ENCODE peak calls at places on chromosomes 7 and 10, in four cellular contexts. A is body of pancreas, V is colonic mucosa, H is IMR-90. L is an unnamed sample.

GRCh38 chr7:96303686-96304443 is 18.0 kb downstream of the SLC25A13 start:
- DNase-seq in V (no peak), A (no peak), H (peak), L (peak)

GRCh38 chr7:127884066-127884559 is 147.1 kb downstream of the LRRC4 start:
- DNase-seq in H (no peak), V (no peak), A (peak), L (no peak)

GRCh38 chr10:75544381-75544780 is 113.0 kb downstream of the LRMDA start:
- DNase-seq in H (no peak), V (no peak), A (no peak), L (peak)

GRCh38 chr10:97686301-97686961 is 610 bp downstream of the AVPI1 start:
- DNase-seq in A (no peak), H (no peak), V (peak), L (no peak)

GRCh38 chr10:118259288-118259906 is 82.7 kb downstream of the FAM204A start:
- DNase-seq in H (peak), A (peak), V (peak), L (peak)

GRCh38 chr10:69576334-69577011 is 3.3 kb upstream of the NEUROG3 start:
- DNase-seq in A (no peak), H (no peak), V (no peak), L (no peak)

GRCh38 chr10:119335671-119336353 is 128.4 kb downstream of the GRK5 start:
- DNase-seq in V (no peak), H (peak), A (no peak), L (no peak)

GRCh38 chr10:58385784-58386112 is 538 bp downstream of the TFAM start:
- DNase-seq in A (peak), H (peak), V (peak), L (peak)

GRCh38 chr10:29160110-29160669 is 128.7 kb upstream of the LYZL1 start:
- DNase-seq in H (peak), V (no peak), A (no peak), L (peak)

GRCh38 chr7:32066441-32066840 is 3.8 kb downstream of the PDE1C start:
- DNase-seq in V (no peak), A (no peak), H (no peak), L (peak)
- TF ChIP-seq CTCF in V (no peak), A (no peak), H (no peak), L (no peak)

GRCh38 chr10:79981356-79981672 is 32.4 kb upstream of the SFTPD start:
- DNase-seq in A (no peak), V (no peak), H (no peak), L (no peak)
- H3K4me3 ChIP-seq in A (peak), V (peak), H (peak), L (peak)

GRCh38 chr10:31320179-31320597 is 1.2 kb downstream of the ZEB1 start:
- DNase-seq in A (peak), H (no peak), V (no peak), L (no peak)
- TF ChIP-seq CTCF in A (no peak), H (no peak), V (no peak), L (no peak)

DNA sequence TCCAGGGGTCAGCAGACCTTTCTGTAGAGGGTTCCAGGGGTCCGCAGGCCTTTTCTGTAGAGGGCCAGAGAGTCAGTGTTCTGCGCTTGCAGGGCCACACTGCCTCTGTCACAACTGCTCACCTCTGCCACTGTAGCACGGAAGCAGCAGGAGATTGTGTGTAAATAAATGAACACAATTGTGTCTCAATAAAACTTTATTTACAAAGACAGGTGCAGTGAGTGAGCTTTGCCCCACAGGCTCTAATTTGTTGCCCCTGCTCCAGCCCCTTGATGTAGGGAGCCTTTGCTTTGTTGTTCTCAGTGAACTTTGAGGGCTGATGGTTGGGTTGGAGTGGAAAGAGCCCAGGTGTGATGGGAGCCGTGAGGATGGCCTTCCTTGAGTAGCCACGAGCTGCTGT is 67.8 kb downstream of the MGMT start:
- DNase-seq in A (no peak), H (no peak), V (no peak), L (no peak)
- H3K4me3 ChIP-seq in A (no peak), H (no peak), V (no peak), L (no peak)

DNA sequence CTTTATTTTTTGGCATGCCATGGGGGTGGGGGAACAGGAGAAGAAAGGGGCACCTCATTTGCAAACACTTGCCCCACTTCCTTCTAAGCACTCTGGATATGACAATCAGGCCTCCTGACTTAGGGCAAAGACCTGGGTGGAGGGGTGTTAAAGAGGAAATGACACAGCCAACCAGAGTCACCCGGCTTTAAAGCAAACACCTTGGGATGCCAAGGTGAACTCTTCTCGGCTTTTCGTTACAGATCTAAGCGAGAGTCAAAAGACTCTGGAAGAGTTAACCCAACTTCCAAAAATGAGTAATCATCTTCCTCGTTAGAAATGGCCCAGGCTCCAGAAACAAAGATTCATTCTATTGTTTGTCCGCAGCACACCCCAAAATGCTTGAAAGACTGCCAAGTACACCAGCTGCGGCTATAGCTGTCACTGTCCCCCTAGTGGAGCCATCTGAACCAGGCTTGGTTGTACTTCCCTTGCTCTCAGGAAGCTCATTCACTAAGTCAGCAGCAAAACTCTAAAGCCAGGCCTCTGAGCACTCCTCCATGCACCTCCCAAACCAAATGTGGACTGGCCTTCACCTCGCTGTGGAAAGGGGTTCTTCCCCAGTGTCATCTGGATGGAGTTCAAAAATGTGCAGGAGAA is 24.8 kb downstream of the FAM53B start:
- DNase-seq in A (no peak), V (peak), H (peak), L (peak)
- TF ChIP-seq CTCF in A (no peak), V (peak), H (peak), L (peak)

GRCh38 chr7:50792342-50793114 is 9.8 kb upstream of the GRB10 start:
- DNase-seq in V (no peak), A (peak), H (peak), L (peak)

GRCh38 chr7:50793947-50794570 is 11.4 kb upstream of the GRB10 start:
- DNase-seq in A (no peak), H (no peak), V (no peak), L (no peak)

GRCh38 chr7:50791921-50792341 is 9.2 kb upstream of the GRB10 start:
- DNase-seq in H (peak), V (no peak), A (no peak), L (peak)

GRCh38 chr7:50793115-50793946 is 10.6 kb upstream of the GRB10 start:
- DNase-seq in A (peak), H (peak), V (peak), L (peak)

GRCh38 chr7:50791363-50791762 is 8.7 kb upstream of the GRB10 start:
- DNase-seq in H (no peak), V (no peak), A (no peak), L (peak)
- H3K4me3 ChIP-seq in H (peak), V (no peak), A (peak), L (peak)

GRCh38 chr10:103916901-103917300 is 1.1 kb downstream of the STN1 start:
- DNase-seq in A (peak), V (no peak), H (no peak), L (no peak)

GRCh38 chr10:103916254-103916653 is 1.7 kb downstream of the STN1 start:
- DNase-seq in A (no peak), H (peak), V (no peak), L (no peak)

GRCh38 chr10:103918053-103918846 is at the start of gene STN1:
- DNase-seq in A (peak), V (peak), H (peak), L (peak)

GRCh38 chr10:103915794-103916193 is 2.2 kb downstream of the STN1 start:
- DNase-seq in A (no peak), V (no peak), H (no peak), L (no peak)

GRCh38 chr10:103917326-103918052 is 495 bp downstream of the STN1 start:
- DNase-seq in H (peak), A (peak), V (peak), L (no peak)
- TF ChIP-seq CTCF in H (no peak), A (no peak), V (no peak), L (no peak)

DNA sequence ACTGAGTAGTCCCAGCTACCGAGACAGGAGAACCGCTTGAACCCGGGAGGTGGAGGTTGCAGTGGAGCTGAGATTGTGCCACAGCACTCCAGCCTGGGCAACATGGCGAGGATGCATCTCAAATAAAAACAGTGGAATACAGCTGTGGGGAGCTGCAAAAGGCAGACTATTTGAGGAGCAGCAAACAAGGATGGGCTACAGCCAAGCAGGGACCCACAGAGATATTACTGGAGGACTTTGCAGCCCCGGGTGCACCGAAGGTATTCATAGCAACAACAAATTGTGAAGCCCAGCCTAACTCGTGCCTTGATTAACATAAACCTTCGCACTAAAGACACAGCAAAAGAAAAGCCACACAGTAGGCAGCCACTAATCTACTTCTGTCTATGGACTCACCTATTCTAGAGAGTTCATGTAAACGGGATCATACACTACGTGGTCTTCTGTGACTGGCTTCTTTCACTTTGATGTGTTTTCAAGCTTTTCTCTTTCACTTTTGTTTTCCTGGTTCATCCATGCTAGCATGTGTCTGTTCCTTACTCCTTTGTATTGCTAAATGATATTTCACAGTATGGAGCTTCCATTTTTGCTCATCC is 34.0 kb downstream of the PODXL start:
- DNase-seq in V (no peak), A (no peak), H (no peak), L (no peak)
- H3K4me3 ChIP-seq in V (no peak), A (no peak), H (peak), L (no peak)

GRCh38 chr10:127569210-127569609 is 20.1 kb downstream of the NPS start:
- DNase-seq in A (no peak), H (no peak), V (no peak), L (no peak)

GRCh38 chr10:127564644-127565043 is 15.5 kb downstream of the NPS start:
- DNase-seq in H (no peak), V (no peak), A (no peak), L (no peak)

GRCh38 chr10:127570036-127570435 is 20.9 kb downstream of the NPS start:
- DNase-seq in H (no peak), A (no peak), V (no peak), L (no peak)

GRCh38 chr10:127563718-127564553 is 14.8 kb downstream of the NPS start:
- DNase-seq in A (peak), V (peak), H (no peak), L (no peak)

DNA sequence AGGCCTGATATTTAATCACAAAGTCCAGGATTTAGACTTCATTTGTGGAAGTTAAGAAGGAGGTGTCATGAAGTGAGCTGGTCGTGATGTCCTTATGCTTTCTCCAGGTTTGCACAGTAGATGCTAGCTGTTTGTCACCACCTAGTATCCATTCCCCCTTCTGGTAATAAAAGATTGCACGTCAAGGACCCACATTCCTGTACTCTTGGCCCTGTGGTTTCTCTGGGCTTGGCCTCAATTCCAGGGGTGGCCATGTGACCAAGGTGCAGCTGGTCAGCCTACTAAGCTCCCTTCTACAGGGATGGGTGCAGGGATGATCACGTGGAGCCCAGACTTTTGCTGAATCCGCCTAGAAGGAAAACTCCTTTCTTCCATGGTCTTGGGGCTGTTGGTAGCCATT is 16.5 kb downstream of the NPS start:
- DNase-seq in V (no peak), A (no peak), H (no peak), L (no peak)
- TF ChIP-seq CTCF in V (no peak), A (no peak), H (no peak), L (no peak)

L was measured in fibroblast of the aortic adventitia.